ENCODE peak calls at places on chromosomes 12 and 14, in six cellular contexts. Q is HepG2, A is AG04449, M is ascending aorta, B is glutamatergic neuron, K is mucosa of descending colon. P is an unnamed sample.

GRCh38 chr12:70367268-70368141 is 1.4 kb downstream of the KCNMB4 start:
- DNase-seq in A (no peak), B (no peak), M (no peak), K (no peak), Q (no peak), P (no peak)

GRCh38 chr12:111368291-111368683 is 608 bp downstream of the PHETA1 start:
- DNase-seq in B (peak; percentile 50), K (peak; percentile 71), Q (no peak), M (no peak), A (no peak), P (no peak)

GRCh38 chr14:105863296-105864108 is 337.1 kb downstream of the TMEM121 start:
- DNase-seq in K (peak; percentile 10), M (peak; percentile 48), B (no peak), Q (no peak), A (no peak), P (no peak)

GRCh38 chr12:24198070-24198469 is 248.6 kb upstream of the SOX5 start:
- DNase-seq in B (no peak), Q (no peak), A (no peak), K (no peak), M (no peak), P (no peak)

GRCh38 chr14:61406670-61407069 is 85.3 kb downstream of the PRKCH start:
- DNase-seq in Q (no peak), B (no peak), K (no peak), A (no peak), M (no peak), P (no peak)

GRCh38 chr14:44712095-44712822 is 205.2 kb upstream of the FSCB start:
- DNase-seq in A (no peak), B (no peak), M (no peak), Q (no peak), K (no peak), P (no peak)

GRCh38 chr14:91284791-91285548 is 40.5 kb upstream of the GPR68 start:
- DNase-seq in Q (no peak), B (no peak), A (no peak), M (no peak), K (no peak), P (no peak)

GRCh38 chr12:50257226-50258166 is 25.8 kb downstream of the LIMA1 start:
- DNase-seq in A (no peak), K (no peak), B (no peak), M (no peak), Q (no peak), P (no peak)

GRCh38 chr14:100025111-100025510 is 40.1 kb upstream of the EVL start:
- DNase-seq in M (no peak), K (no peak), B (peak; percentile 57), Q (peak; percentile 35), A (no peak), P (peak; percentile 74)

GRCh38 chr14:105389976-105390848 is 8.1 kb upstream of the TEX22 start:
- DNase-seq in B (no peak), A (no peak), M (no peak), K (peak; percentile 21), Q (no peak), P (no peak)

GRCh38 chr14:102579696-102580551 is 12.5 kb upstream of the RCOR1 start:
- DNase-seq in A (peak; percentile 51), M (no peak), B (no peak), Q (no peak), K (no peak), P (no peak)

GRCh38 chr14:80965041-80965440 is 9.6 kb downstream of the TSHR start:
- DNase-seq in A (no peak), Q (no peak), B (no peak), K (no peak), M (no peak), P (no peak)

GRCh38 chr14:105857816-105858675 is 331.7 kb downstream of the TMEM121 start:
- DNase-seq in A (no peak), M (no peak), B (no peak), K (peak; percentile 24), Q (no peak), P (no peak)

GRCh38 chr12:132282950-132283771 is 46.2 kb downstream of the GALNT9 start:
- DNase-seq in Q (no peak), B (no peak), K (no peak), A (no peak), M (no peak), P (peak; percentile 65)

GRCh38 chr14:104641753-104642539 is 37.4 kb upstream of the TMEM179 start:
- DNase-seq in B (no peak), M (no peak), A (no peak), K (no peak), Q (no peak), P (no peak)

GRCh38 chr12:265096-265495 is 2.5 kb upstream of the SLC6A13 start:
- DNase-seq in M (no peak), K (no peak), A (no peak), B (no peak), Q (no peak), P (no peak)

GRCh38 chr12:107759410-107759809 is 1.5 kb downstream of the PRDM4 start:
- DNase-seq in A (peak; percentile 42), K (no peak), M (no peak), Q (peak; percentile 23), B (no peak), P (peak; percentile 21)

GRCh38 chr14:34081576-34082136 is 130.8 kb upstream of the EGLN3 start:
- DNase-seq in Q (peak; percentile 86), A (no peak), M (no peak), K (no peak), B (no peak), P (peak; percentile 42)

DNA sequence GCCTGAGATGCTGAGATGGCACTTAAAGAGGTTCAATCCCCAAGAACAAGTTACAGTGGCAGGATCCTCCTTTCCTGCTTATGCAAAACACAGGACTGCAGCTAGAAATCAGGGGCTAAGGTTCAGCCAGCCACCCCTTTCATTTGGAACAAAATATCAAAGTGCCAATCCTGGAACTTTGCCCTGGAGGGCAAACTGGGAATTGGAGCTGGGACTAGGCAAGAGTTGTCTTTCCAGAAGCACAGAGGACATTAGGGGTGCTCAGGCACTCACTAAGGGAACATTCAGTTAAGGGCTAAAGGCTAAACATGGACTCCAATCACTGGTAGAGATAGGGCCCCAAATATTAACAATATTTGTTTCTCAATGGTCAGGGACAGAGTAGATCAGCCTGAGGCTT is 237.2 kb downstream of the EMP1 start:
- DNase-seq in A (no peak), K (no peak), M (no peak), Q (no peak), B (no peak), P (no peak)
- TF ChIP-seq CTCF in A (no peak), K (no peak), M (no peak), Q (no peak), B (no peak), P (no peak)

GRCh38 chr12:116609715-116610114 is 50.5 kb downstream of the MAP1LC3B2 start:
- DNase-seq in K (no peak), B (peak; percentile 38), A (no peak), Q (no peak), M (no peak), P (peak; percentile 27)
- TF ChIP-seq CTCF in K (no peak), B (peak; percentile 41), A (no peak), Q (peak; percentile 47), M (peak; percentile 29), P (no peak)

DNA sequence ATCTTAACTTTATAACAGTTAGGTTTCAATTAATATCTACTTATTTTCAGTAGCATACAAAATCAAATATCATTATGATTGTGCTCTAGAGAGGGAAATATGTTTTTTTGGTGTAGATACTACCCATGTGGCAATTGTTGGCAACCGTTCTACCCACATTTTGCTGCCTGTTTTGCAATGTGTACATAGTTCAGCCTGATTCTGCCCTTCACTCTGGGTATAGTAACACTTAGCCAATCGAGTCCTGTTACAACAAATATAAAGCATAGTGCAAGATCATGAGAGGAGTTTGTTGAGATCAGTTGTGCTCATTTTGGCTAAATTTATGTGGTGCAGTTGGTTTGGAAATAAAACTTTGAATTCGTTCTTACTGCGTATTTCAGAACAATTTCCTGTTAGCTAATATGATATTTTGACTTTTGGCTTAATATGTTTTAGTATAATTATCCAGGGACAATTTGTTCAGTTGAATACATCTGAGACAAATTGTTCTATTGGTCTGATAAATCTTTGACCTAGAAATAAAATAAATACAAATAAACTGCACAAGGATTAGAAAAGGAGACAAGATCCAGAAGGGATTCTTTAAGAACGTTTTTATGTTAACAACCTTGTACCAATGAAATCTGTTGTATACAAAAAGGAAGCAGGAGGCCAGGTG is 76.9 kb downstream of the ATF7IP start:
- DNase-seq in A (no peak), M (no peak), B (no peak), Q (no peak), K (no peak), P (no peak)
- TF ChIP-seq CTCF in A (no peak), M (no peak), B (no peak), Q (no peak), K (no peak), P (no peak)

GRCh38 chr14:50340945-50341344 is 28.8 kb downstream of the DMAC2L start:
- DNase-seq in B (peak; percentile 41), Q (no peak), A (no peak), K (no peak), M (no peak), P (no peak)
- TF ChIP-seq CTCF in B (no peak), Q (peak; percentile 32), A (peak; percentile 1), K (no peak), M (no peak), P (no peak)

GRCh38 chr12:88530868-88531267 is 49.4 kb downstream of the KITLG start:
- DNase-seq in Q (no peak), B (no peak), K (no peak), A (no peak), M (no peak), P (no peak)

GRCh38 chr12:88529531-88530488 is 50.5 kb downstream of the KITLG start:
- DNase-seq in B (no peak), M (no peak), K (no peak), A (no peak), Q (no peak), P (no peak)
- TF ChIP-seq CTCF in B (no peak), M (no peak), K (no peak), A (no peak), Q (no peak), P (no peak)

GRCh38 chr12:14365294-14366210 is at the start of gene ATF7IP:
- DNase-seq in K (peak; percentile 96), Q (peak; percentile 29), B (peak; percentile 97), M (peak; percentile 98), A (peak; percentile 89), P (peak; percentile 95)
- TF ChIP-seq CTCF in K (peak; percentile 21), Q (peak; percentile 3), B (no peak), M (peak; percentile 18), A (peak; percentile 25), P (no peak)

GRCh38 chr14:55297611-55298323 is 26.5 kb downstream of the FBXO34 start:
- DNase-seq in Q (peak; percentile 10), A (no peak), M (no peak), K (no peak), B (no peak), P (peak; percentile 62)
- TF ChIP-seq CTCF in Q (no peak), A (no peak), M (no peak), K (no peak), B (no peak), P (no peak)

GRCh38 chr14:82635931-82636330 is 1102.3 kb upstream of the SEL1L start:
- DNase-seq in M (no peak), B (no peak), A (no peak), K (no peak), Q (no peak), P (no peak)
- TF ChIP-seq CTCF in M (no peak), B (no peak), A (no peak), K (no peak), Q (no peak), P (no peak)

GRCh38 chr12:57127101-57127709 is 1.1 kb upstream of the LRP1 start:
- DNase-seq in B (peak; percentile 73), Q (peak; percentile 84), K (peak; percentile 88), M (peak; percentile 88), A (no peak), P (peak; percentile 78)
- TF ChIP-seq CTCF in B (no peak), Q (peak; percentile 88), K (no peak), M (peak; percentile 56), A (no peak), P (no peak)

P was measured in Calu3.